ENCODE peak calls at places on chromosomes 3 and 15, in six cellular contexts. T is AG04449, P is astrocyte of the spinal cord, F is uterus, Z is progenitor cell of endocrine pancreas, E is neural crest cell. B is an unnamed sample.
A peak's percentile ranks its signal among the peaks of the same experiment; 100 is the strongest.

GRCh38 chr15:87944687-87945086 is 311.9 kb downstream of the NTRK3 start:
- DNase-seq in T (no peak), P (no peak), F (peak; percentile 48), Z (no peak), E (no peak), B (no peak)

GRCh38 chr3:48275292-48276027 is 34.6 kb downstream of the ZNF589 start:
- DNase-seq in T (no peak), P (no peak), F (no peak), Z (no peak), E (no peak), B (no peak)

GRCh38 chr3:127036209-127037020 is 53.5 kb downstream of the PLXNA1 start:
- DNase-seq in T (no peak), P (no peak), F (no peak), Z (no peak), E (no peak), B (no peak)

GRCh38 chr3:194548346-194549321 is 61.8 kb upstream of the ATP13A3 start:
- DNase-seq in T (no peak), P (no peak), F (no peak), Z (no peak), E (no peak), B (no peak)

GRCh38 chr3:123066896-123067688 is at the start of gene PDIA5:
- DNase-seq in T (peak; percentile 34), P (peak; percentile 89), F (peak; percentile 86), Z (peak; percentile 69), E (peak; percentile 81), B (no peak)

GRCh38 chr15:76973362-76973743 is 21.6 kb upstream of the PSTPIP1 start:
- DNase-seq in T (no peak), P (no peak), F (no peak), Z (no peak), E (peak; percentile 49), B (peak; percentile 66)

GRCh38 chr3:196192036-196193001 is 18.9 kb downstream of the ZDHHC19 start:
- DNase-seq in T (no peak), P (no peak), F (no peak), Z (no peak), E (no peak), B (no peak)

GRCh38 chr15:98311566-98312188 is 336.7 kb upstream of the IGF1R start:
- DNase-seq in T (peak; percentile 7), P (peak; percentile 71), F (peak; percentile 77), Z (peak; percentile 71), E (peak; percentile 84), B (peak; percentile 62)

GRCh38 chr15:70879386-70879785 is 12.8 kb downstream of the THAP10 start:
- DNase-seq in T (no peak), P (peak; percentile 79), F (no peak), Z (no peak), E (no peak), B (no peak)

GRCh38 chr15:50066202-50066601 is 52.8 kb downstream of the ATP8B4 start:
- DNase-seq in T (no peak), P (peak; percentile 29), F (no peak), Z (no peak), E (no peak), B (peak; percentile 48)

GRCh38 chr15:99158626-99159412 is 53.9 kb downstream of the SYNM start:
- DNase-seq in T (no peak), P (no peak), F (no peak), Z (no peak), E (no peak), B (no peak)

GRCh38 chr3:183410280-183410679 is 18.1 kb downstream of the MCF2L2 start:
- DNase-seq in T (no peak), P (peak; percentile 16), F (no peak), Z (no peak), E (no peak), B (no peak)

GRCh38 chr3:42159706-42160472 is 68.7 kb downstream of the TRAK1 start:
- DNase-seq in T (no peak), P (no peak), F (no peak), Z (peak; percentile 50), E (peak; percentile 9), B (no peak)

GRCh38 chr3:149658444-149659172 is 783 bp upstream of the WWTR1 start:
- DNase-seq in T (peak; percentile 46), P (peak; percentile 90), F (peak; percentile 86), Z (peak; percentile 12), E (no peak), B (no peak)

GRCh38 chr3:112407888-112408702 is 75.1 kb downstream of the CD200 start:
- DNase-seq in T (no peak), P (no peak), F (no peak), Z (no peak), E (no peak), B (no peak)

GRCh38 chr3:197019021-197019420 is 10.6 kb downstream of the MELTF start:
- DNase-seq in T (no peak), P (no peak), F (no peak), Z (no peak), E (no peak), B (no peak)

GRCh38 chr15:43939070-43939469 is 112.3 kb downstream of the WDR76 start:
- DNase-seq in T (no peak), P (peak; percentile 22), F (no peak), Z (no peak), E (no peak), B (no peak)

GRCh38 chr3:179068779-179069530 is 2.7 kb downstream of the ZMAT3 start:
- DNase-seq in T (no peak), P (peak; percentile 23), F (no peak), Z (no peak), E (no peak), B (no peak)

GRCh38 chr3:75294124-75294523 is 370.0 kb upstream of the FRG2C start:
- DNase-seq in T (no peak), P (peak; percentile 18), F (peak; percentile 18), Z (peak; percentile 20), E (peak; percentile 30), B (no peak)

GRCh38 chr15:44066211-44066827 is 128.8 kb downstream of the FRMD5 start:
- DNase-seq in T (no peak), P (peak; percentile 42), F (no peak), Z (no peak), E (peak; percentile 20), B (no peak)

GRCh38 chr3:3551976-3552375 is 247.3 kb upstream of the LRRN1 start:
- DNase-seq in T (no peak), P (peak; percentile 13), F (no peak), Z (no peak), E (no peak), B (no peak)

GRCh38 chr15:47523669-47524068 is 193.6 kb upstream of the SEMA6D start:
- DNase-seq in T (no peak), P (peak; percentile 79), F (no peak), Z (no peak), E (no peak), B (no peak)

DNA sequence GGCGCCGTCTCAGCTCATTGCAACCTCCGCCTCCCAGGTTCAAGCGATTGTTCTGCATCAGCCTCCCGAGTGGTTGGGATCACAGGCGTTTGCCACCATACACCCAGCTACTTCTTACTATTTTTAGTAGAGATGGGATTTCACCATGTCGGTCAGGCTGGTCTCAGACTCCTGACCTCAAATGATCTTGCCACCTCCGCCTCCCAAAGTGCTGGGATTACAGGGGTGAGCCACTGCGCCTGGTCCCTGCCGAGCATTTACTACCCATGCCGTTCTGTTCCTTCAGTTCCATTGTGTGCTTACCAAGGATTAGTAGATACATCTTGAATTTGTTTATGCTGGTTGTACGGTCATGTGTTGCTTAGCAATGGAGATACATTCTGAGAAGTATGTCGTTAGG is 10.3 kb downstream of the CHD2 start:
- DNase-seq in T (no peak), P (no peak), F (no peak), Z (no peak), E (no peak), B (no peak)
- TF ChIP-seq CTCF in T (no peak), P (no peak), F (no peak), Z (no peak), E (no peak), B (no peak)

GRCh38 chr3:133271491-133271890 is 128.4 kb upstream of the BFSP2 start:
- DNase-seq in T (no peak), P (no peak), F (no peak), Z (no peak), E (no peak), B (no peak)

GRCh38 chr3:133276594-133276993 is 123.3 kb upstream of the BFSP2 start:
- DNase-seq in T (no peak), P (no peak), F (no peak), Z (no peak), E (no peak), B (no peak)

GRCh38 chr3:133277813-133278212 is 122.0 kb upstream of the BFSP2 start:
- DNase-seq in T (no peak), P (peak; percentile 63), F (no peak), Z (no peak), E (no peak), B (no peak)

GRCh38 chr3:133273346-133273745 is 126.5 kb upstream of the BFSP2 start:
- DNase-seq in T (no peak), P (no peak), F (no peak), Z (no peak), E (no peak), B (no peak)

GRCh38 chr3:133274477-133274876 is 125.4 kb upstream of the BFSP2 start:
- DNase-seq in T (no peak), P (no peak), F (no peak), Z (no peak), E (no peak), B (no peak)
- TF ChIP-seq CTCF in T (no peak), P (no peak), F (no peak), Z (no peak), E (peak; percentile 15), B (no peak)

DNA sequence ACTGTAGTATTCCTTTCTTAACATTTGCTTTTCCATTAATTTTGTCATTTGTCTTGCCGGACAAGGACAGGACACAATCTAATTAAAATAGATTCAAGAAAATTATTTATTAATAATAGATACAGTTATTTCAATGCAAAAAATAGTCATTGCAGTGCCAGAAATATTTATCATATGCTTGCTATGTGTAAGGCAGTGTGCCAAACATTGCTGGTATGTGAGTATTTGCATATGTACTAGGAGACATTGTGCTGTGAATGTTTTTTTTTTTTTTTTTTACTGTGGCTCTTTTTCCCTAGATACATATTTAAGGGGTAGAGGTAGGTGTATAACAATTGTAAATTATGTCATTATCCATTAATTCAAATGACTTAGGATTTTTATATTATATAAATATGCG is 23.3 kb downstream of the SPRED1 start:
- DNase-seq in T (no peak), P (no peak), F (no peak), Z (no peak), E (no peak), B (no peak)
- TF ChIP-seq CTCF in T (no peak), P (no peak), F (no peak), Z (no peak), E (no peak), B (no peak)

GRCh38 chr3:5105050-5105449 is 17.0 kb upstream of the ARL8B start:
- DNase-seq in T (no peak), P (no peak), F (no peak), Z (no peak), E (no peak), B (no peak)

GRCh38 chr3:5103743-5104142 is 18.3 kb upstream of the ARL8B start:
- DNase-seq in T (no peak), P (no peak), F (no peak), Z (no peak), E (no peak), B (no peak)

GRCh38 chr3:5098346-5098745 is 23.7 kb upstream of the ARL8B start:
- DNase-seq in T (no peak), P (no peak), F (no peak), Z (no peak), E (no peak), B (no peak)

DNA sequence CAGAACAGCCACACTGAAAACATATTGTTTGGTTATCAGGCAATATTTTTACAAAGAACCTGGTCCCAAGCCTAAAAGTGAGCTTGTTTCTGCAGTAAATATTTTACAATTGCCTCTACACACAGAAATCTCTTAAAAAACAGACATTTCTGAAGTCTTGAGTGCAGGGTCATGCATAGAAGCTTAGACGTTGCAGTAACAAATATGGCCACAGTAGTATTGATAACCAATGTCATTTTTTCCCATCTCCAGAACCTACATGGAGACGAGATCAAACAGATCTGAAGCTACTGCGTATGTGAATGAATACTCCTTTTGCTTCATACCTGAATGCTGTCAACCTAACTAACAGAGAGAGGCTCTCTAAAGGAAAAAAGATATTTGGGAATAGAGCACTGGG is 19.6 kb upstream of the ARL8B start:
- DNase-seq in T (no peak), P (no peak), F (no peak), Z (no peak), E (no peak), B (no peak)
- TF ChIP-seq CTCF in T (no peak), P (no peak), F (no peak), Z (no peak), E (no peak), B (no peak)